ENCODE peak calls at places on chromosome 7, in nine cellular contexts. T is A172, B is COR-L47, E is erythroblast, V is anterior cingulate cortex, S is esophagus squamous epithelium, X is astrocyte of the spinal cord, R is fibroblast of lung, F is astrocyte. P is an unnamed sample.

GRCh38 chr7:112453505-112454171 is 3.4 kb downstream of the IFRD1 start:
- DNase-seq in X (peak; percentile 33), T (peak; percentile 22), R (peak; percentile 55), V (no peak), B (no peak), F (peak; percentile 55), E (peak; percentile 25), S (no peak), P (peak; percentile 23)

GRCh38 chr7:73900286-73900685 is 39.3 kb downstream of the TMEM270 start:
- DNase-seq in S (no peak), X (peak; percentile 29), R (peak; percentile 17), V (no peak), B (no peak), F (no peak), E (no peak), T (no peak), P (peak; percentile 41)

GRCh38 chr7:12968836-12969422 is 281.5 kb downstream of the ARL4A start:
- DNase-seq in T (no peak), R (no peak), B (no peak), V (no peak), X (no peak), E (no peak), S (no peak), F (no peak), P (no peak)

GRCh38 chr7:115910541-115911164 is 119.9 kb downstream of the TFEC start:
- DNase-seq in T (peak; percentile 50), X (peak; percentile 61), B (peak; percentile 24), E (peak; percentile 13), R (peak; percentile 32), F (peak; percentile 22), S (no peak), V (no peak), P (peak; percentile 39)

GRCh38 chr7:1578513-1578912 is 8.7 kb upstream of the PSMG3 start:
- DNase-seq in R (no peak), F (no peak), V (no peak), E (no peak), S (no peak), T (no peak), B (no peak), X (no peak), P (no peak)

GRCh38 chr7:25982684-25983083 is 169.3 kb upstream of the NFE2L3 start:
- DNase-seq in R (no peak), X (no peak), E (no peak), F (no peak), V (no peak), S (no peak), T (no peak), B (no peak), P (no peak)

GRCh38 chr7:16492513-16493062 is 27.1 kb upstream of the SOSTDC1 start:
- DNase-seq in X (peak; percentile 67), E (peak; percentile 13), V (no peak), T (no peak), S (no peak), R (peak; percentile 72), F (peak; percentile 58), B (no peak), P (peak; percentile 55)

GRCh38 chr7:67724955-67725354 is 728.3 kb downstream of the TYW1 start:
- DNase-seq in T (no peak), R (no peak), X (no peak), E (no peak), S (no peak), B (no peak), F (no peak), V (no peak), P (no peak)

GRCh38 chr7:14604606-14605005 is 297.9 kb downstream of the DGKB start:
- DNase-seq in S (no peak), F (peak; percentile 65), E (no peak), T (peak; percentile 12), X (peak; percentile 38), B (no peak), V (no peak), R (peak; percentile 72), P (no peak)

GRCh38 chr7:111763221-111763791 is 201.0 kb upstream of the IMMP2L start:
- DNase-seq in S (no peak), T (peak; percentile 59), E (peak; percentile 4), R (peak; percentile 49), B (peak; percentile 52), V (no peak), X (peak; percentile 75), F (peak; percentile 28), P (peak; percentile 52)

P was measured in RPMI7951.